ENCODE peak calls at places on chromosomes 11 and 22, in nine cellular contexts. N, F, J, Z, W, G, L, T and Q are unnamed samples.

GRCh38 chr22:23781065-23781464 is 5.7 kb upstream of the SMARCB1 start:
- DNase-seq in N (peak; percentile 57), F (no peak), J (no peak), Z (no peak), W (no peak), G (no peak), L (no peak), T (no peak), Q (no peak)

GRCh38 chr11:76243157-76243556 is 36.9 kb upstream of the WNT11 start:
- DNase-seq in N (no peak), F (no peak), J (no peak), Z (no peak), W (no peak), G (no peak), L (no peak), T (no peak), Q (no peak)

GRCh38 chr11:45411221-45411946 is 125.2 kb upstream of the SYT13 start:
- DNase-seq in N (no peak), F (no peak), J (no peak), Z (no peak), W (peak; percentile 53), G (peak; percentile 36), L (no peak), T (peak; percentile 21), Q (no peak)

GRCh38 chr11:64323373-64323772 is 5.5 kb downstream of the PRDX5 start:
- DNase-seq in N (no peak), F (peak; percentile 45), J (no peak), Z (no peak), W (no peak), G (no peak), L (no peak), T (no peak), Q (no peak)

GRCh38 chr22:31488988-31489617 is 539 bp downstream of the EIF4ENIF1 start:
- DNase-seq in N (no peak), F (no peak), J (no peak), Z (peak; percentile 6), W (peak; percentile 76), G (no peak), L (peak; percentile 32), T (peak; percentile 38), Q (peak; percentile 17)

GRCh38 chr11:100563541-100564280 is 123.4 kb upstream of the ARHGAP42 start:
- DNase-seq in N (no peak), F (no peak), J (no peak), Z (no peak), W (peak; percentile 24), G (peak; percentile 67), L (no peak), T (peak; percentile 26), Q (no peak)

GRCh38 chr11:12917830-12918229 is 91.3 kb upstream of the RASSF10 start:
- DNase-seq in N (no peak), F (no peak), J (no peak), Z (no peak), W (no peak), G (no peak), L (no peak), T (no peak), Q (no peak)

GRCh38 chr11:117205211-117205818 is 6.1 kb downstream of the TAGLN start:
- DNase-seq in N (no peak), F (no peak), J (no peak), Z (no peak), W (no peak), G (no peak), L (no peak), T (no peak), Q (no peak)

GRCh38 chr22:20437253-20438065 is at the start of gene SCARF2:
- DNase-seq in N (no peak), F (peak; percentile 52), J (no peak), Z (no peak), W (peak; percentile 78), G (no peak), L (no peak), T (peak; percentile 44), Q (peak; percentile 40)

GRCh38 chr11:72700026-72700610 is 25.9 kb upstream of the PDE2A start:
- DNase-seq in N (no peak), F (no peak), J (no peak), Z (no peak), W (peak; percentile 90), G (peak; percentile 60), L (no peak), T (peak; percentile 53), Q (no peak)

GRCh38 chr22:26592368-26593015 is 2.6 kb upstream of the TPST2 start:
- DNase-seq in N (no peak), F (no peak), J (peak; percentile 20), Z (peak; percentile 21), W (no peak), G (no peak), L (peak; percentile 39), T (no peak), Q (no peak)

GRCh38 chr22:33006220-33006954 is 51.8 kb downstream of the SYN3 start:
- DNase-seq in N (no peak), F (no peak), J (no peak), Z (no peak), W (no peak), G (no peak), L (no peak), T (no peak), Q (no peak)

GRCh38 chr11:89489930-89490329 is 1.2 kb downstream of the NOX4 start:
- DNase-seq in N (no peak), F (no peak), J (no peak), Z (no peak), W (peak; percentile 3), G (peak; percentile 18), L (no peak), T (peak; percentile 42), Q (no peak)

GRCh38 chr11:36818410-36818809 is 220.4 kb upstream of the RAG2 start:
- DNase-seq in N (no peak), F (no peak), J (no peak), Z (no peak), W (peak; percentile 34), G (no peak), L (peak; percentile 61), T (no peak), Q (peak; percentile 80)

GRCh38 chr11:45929486-45930030 is 7.1 kb downstream of the LARGE2 start:
- DNase-seq in N (no peak), F (no peak), J (no peak), Z (no peak), W (peak; percentile 40), G (no peak), L (no peak), T (no peak), Q (no peak)

GRCh38 chr22:45584121-45584570 is 81.5 kb downstream of the FBLN1 start:
- DNase-seq in N (peak; percentile 14), F (no peak), J (no peak), Z (no peak), W (peak; percentile 53), G (peak; percentile 64), L (no peak), T (peak; percentile 43), Q (no peak)

GRCh38 chr22:49236541-49237075 is 591.1 kb downstream of the BRD1 start:
- DNase-seq in N (no peak), F (no peak), J (no peak), Z (no peak), W (no peak), G (no peak), L (no peak), T (no peak), Q (no peak)

GRCh38 chr11:74311352-74311926 is at the start of gene P4HA3:
- DNase-seq in N (peak; percentile 6), F (peak; percentile 66), J (no peak), Z (peak; percentile 6), W (peak; percentile 82), G (no peak), L (peak; percentile 45), T (peak; percentile 58), Q (peak; percentile 46)

GRCh38 chr11:68825603-68826002 is 16.1 kb downstream of the CPT1A start:
- DNase-seq in N (no peak), F (no peak), J (no peak), Z (peak; percentile 46), W (no peak), G (no peak), L (peak; percentile 68), T (no peak), Q (no peak)

GRCh38 chr11:31973175-31973574 is 117.7 kb upstream of the RCN1 start:
- DNase-seq in N (no peak), F (no peak), J (no peak), Z (no peak), W (no peak), G (no peak), L (no peak), T (no peak), Q (no peak)

GRCh38 chr11:106503901-106504300 is 426.4 kb downstream of the AASDHPPT start:
- DNase-seq in N (no peak), F (no peak), J (no peak), Z (no peak), W (no peak), G (no peak), L (no peak), T (peak; percentile 45), Q (peak; percentile 14)

GRCh38 chr11:9575531-9576240 is 2.2 kb downstream of the WEE1 start:
- DNase-seq in N (no peak), F (no peak), J (no peak), Z (no peak), W (peak; percentile 45), G (no peak), L (peak; percentile 58), T (peak; percentile 36), Q (no peak)

GRCh38 chr22:43892183-43892894 is 526 bp upstream of the PNPLA5 start:
- DNase-seq in N (no peak), F (no peak), J (no peak), Z (no peak), W (no peak), G (no peak), L (no peak), T (no peak), Q (no peak)

GRCh38 chr22:17783773-17784480 is 9.7 kb upstream of the BID start:
- DNase-seq in N (no peak), F (no peak), J (no peak), Z (no peak), W (no peak), G (no peak), L (no peak), T (no peak), Q (no peak)

GRCh38 chr11:134665571-134666268 is 253.7 kb upstream of the B3GAT1 start:
- DNase-seq in N (no peak), F (no peak), J (no peak), Z (no peak), W (no peak), G (no peak), L (no peak), T (no peak), Q (no peak)

GRCh38 chr11:126992065-126992803 is 8.3 kb downstream of the KIRREL3 start:
- DNase-seq in N (no peak), F (no peak), J (peak; percentile 49), Z (no peak), W (peak; percentile 99), G (peak; percentile 99), L (no peak), T (peak; percentile 39), Q (no peak)

GRCh38 chr11:8025816-8026215 is 38.7 kb downstream of the EIF3F start:
- DNase-seq in N (no peak), F (no peak), J (no peak), Z (no peak), W (peak; percentile 77), G (peak; percentile 78), L (no peak), T (peak; percentile 80), Q (no peak)

GRCh38 chr11:60485987-60486386 is 6.6 kb upstream of the MS4A12 start:
- DNase-seq in N (no peak), F (no peak), J (no peak), Z (no peak), W (no peak), G (no peak), L (peak; percentile 89), T (no peak), Q (peak; percentile 67)

GRCh38 chr22:23113067-23113846 is 28.5 kb downstream of the RSPH14 start:
- DNase-seq in N (peak; percentile 60), F (no peak), J (no peak), Z (no peak), W (no peak), G (no peak), L (no peak), T (no peak), Q (no peak)

GRCh38 chr11:65492637-65493366 is 6.0 kb upstream of the MALAT1 start:
- DNase-seq in N (peak; percentile 39), F (no peak), J (no peak), Z (no peak), W (peak; percentile 95), G (peak; percentile 77), L (peak; percentile 87), T (peak; percentile 91), Q (peak; percentile 72)

GRCh38 chr22:46358766-46359165 is 23.3 kb downstream of the TRMU start:
- DNase-seq in N (no peak), F (no peak), J (no peak), Z (no peak), W (no peak), G (no peak), L (no peak), T (no peak), Q (no peak)